ENCODE peak calls at places on chromosome 5, in four cellular contexts. P is right atrium auricular region, L is neuronal stem cell, I is GM12865. X is an unnamed sample.

GRCh38 chr5:147576646-147577535 is 67.0 kb upstream of the DPYSL3 start:
- DNase-seq in L (no peak), I (peak; percentile 39), P (no peak), X (no peak)

GRCh38 chr5:155101697-155102096 is 88.1 kb downstream of the KIF4B start:
- DNase-seq in L (no peak), P (no peak), I (no peak), X (no peak)

GRCh38 chr5:579746-580366 is 32.3 kb upstream of the CEP72 start:
- DNase-seq in P (no peak), L (no peak), I (no peak), X (no peak)

GRCh38 chr5:83548556-83548955 is 77.0 kb downstream of the VCAN start:
- DNase-seq in L (no peak), I (no peak), P (no peak), X (no peak)

GRCh38 chr5:179912951-179913350 is 5.3 kb upstream of the TBC1D9B start:
- DNase-seq in P (no peak), I (no peak), L (no peak), X (no peak)

GRCh38 chr5:132500931-132501628 is 10.5 kb upstream of the IRF1 start:
- DNase-seq in I (peak; percentile 92), P (peak; percentile 66), L (no peak), X (no peak)

GRCh38 chr5:93599427-93600146 is 16.6 kb downstream of the NR2F1 start:
- DNase-seq in I (no peak), P (no peak), L (no peak), X (no peak)

GRCh38 chr5:173233347-173234128 is 1.5 kb downstream of the NKX2-5 start:
- DNase-seq in L (no peak), I (no peak), P (no peak), X (no peak)

GRCh38 chr5:98772415-98773213 is 849 bp upstream of the RGMB start:
- DNase-seq in P (peak; percentile 82), L (peak; percentile 85), I (peak; percentile 87), X (peak; percentile 47)

GRCh38 chr5:149581192-149581861 is at the start of gene ARHGEF37:
- DNase-seq in L (peak; percentile 18), I (peak; percentile 27), P (peak; percentile 92), X (no peak)

GRCh38 chr5:143759368-143760136 is 52.4 kb upstream of the HMHB1 start:
- DNase-seq in I (peak; percentile 22), L (no peak), P (no peak), X (no peak)

GRCh38 chr5:90640484-90641059 is 82.0 kb downstream of the ADGRV1 start:
- DNase-seq in I (peak; percentile 87), L (no peak), P (no peak), X (no peak)

GRCh38 chr5:154143121-154143725 is 47.3 kb upstream of the GALNT10 start:
- DNase-seq in I (no peak), P (no peak), L (no peak), X (no peak)

GRCh38 chr5:90290648-90291047 is 118.9 kb downstream of the CETN3 start:
- DNase-seq in L (no peak), P (no peak), I (no peak), X (no peak)

GRCh38 chr5:6858419-6858818 is 145.2 kb downstream of the TENT4A start:
- DNase-seq in L (no peak), I (no peak), P (no peak), X (no peak)

GRCh38 chr5:968953-969352 is 39.6 kb upstream of the NKD2 start:
- DNase-seq in L (no peak), P (no peak), I (no peak), X (no peak)

GRCh38 chr5:145245354-145245753 is 589.8 kb downstream of the PRELID2 start:
- DNase-seq in P (no peak), I (no peak), L (peak; percentile 40), X (no peak)

GRCh38 chr5:171858303-171858702 is 72.7 kb downstream of the SMIM23 start:
- DNase-seq in I (peak; percentile 23), L (no peak), P (no peak), X (peak; percentile 37)

GRCh38 chr5:133353741-133354140 is 258.6 kb downstream of the FSTL4 start:
- DNase-seq in L (peak; percentile 51), P (peak; percentile 34), I (no peak), X (no peak)

GRCh38 chr5:134242146-134242545 is 16.3 kb upstream of the PPP2CA start:
- DNase-seq in P (no peak), L (no peak), I (peak; percentile 41), X (no peak)

GRCh38 chr5:173710528-173710927 is 94.1 kb upstream of the BOD1 start:
- DNase-seq in I (no peak), L (no peak), P (no peak), X (no peak)

GRCh38 chr5:73448072-73448432 is 525 bp downstream of the FOXD1 start:
- DNase-seq in L (no peak), I (peak; percentile 12), P (no peak), X (no peak)

GRCh38 chr5:142977363-142978051 is 207.3 kb downstream of the ARHGAP26 start:
- DNase-seq in P (no peak), I (peak; percentile 77), L (no peak), X (no peak)

GRCh38 chr5:41193462-41194166 is 19.7 kb downstream of the C6 start:
- DNase-seq in P (peak; percentile 100), I (no peak), L (no peak), X (no peak)

GRCh38 chr5:101942321-101942882 is 353.7 kb downstream of the SLCO4C1 start:
- DNase-seq in L (peak; percentile 51), P (no peak), I (peak; percentile 45), X (peak; percentile 18)

GRCh38 chr5:93899026-93899600 is 157.7 kb upstream of the POU5F2 start:
- DNase-seq in L (no peak), I (peak; percentile 18), P (no peak), X (no peak)

GRCh38 chr5:3594514-3595101 is 1.0 kb upstream of the IRX1 start:
- DNase-seq in L (no peak), P (no peak), I (no peak), X (no peak)

GRCh38 chr5:130032807-130033206 is 128.5 kb downstream of the CHSY3 start:
- DNase-seq in L (no peak), P (peak; percentile 65), I (no peak), X (no peak)

GRCh38 chr5:96384353-96384752 is 48.7 kb downstream of the PCSK1 start:
- DNase-seq in I (no peak), L (no peak), P (peak; percentile 69), X (no peak)

GRCh38 chr5:134851307-134851923 is 5.6 kb downstream of the C5orf24 start:
- DNase-seq in L (no peak), P (no peak), I (peak; percentile 26), X (no peak)

GRCh38 chr5:149583394-149583793 is 2.1 kb downstream of the ARHGEF37 start:
- DNase-seq in I (no peak), L (no peak), P (no peak), X (no peak)

GRCh38 chr5:72185717-72186388 is 78.6 kb downstream of the MAP1B start:
- DNase-seq in I (no peak), P (no peak), L (no peak), X (no peak)

GRCh38 chr5:126896170-126896717 is 119.3 kb downstream of the LMNB1 start:
- DNase-seq in I (no peak), P (no peak), L (no peak), X (no peak)

GRCh38 chr5:139763584-139764249 is 31.9 kb upstream of the PSD2 start:
- DNase-seq in P (no peak), L (no peak), I (no peak), X (no peak)

GRCh38 chr5:153276151-153276550 is 214.3 kb upstream of the GRIA1 start:
- DNase-seq in P (no peak), L (peak; percentile 74), I (peak; percentile 38), X (peak; percentile 31)

GRCh38 chr5:72328172-72328571 is 8.0 kb downstream of the PTCD2 start:
- DNase-seq in P (no peak), I (no peak), L (no peak), X (no peak)

GRCh38 chr5:109645591-109646236 is 44.0 kb upstream of the MAN2A1 start:
- DNase-seq in L (peak; percentile 11), P (no peak), I (no peak), X (no peak)

DNA sequence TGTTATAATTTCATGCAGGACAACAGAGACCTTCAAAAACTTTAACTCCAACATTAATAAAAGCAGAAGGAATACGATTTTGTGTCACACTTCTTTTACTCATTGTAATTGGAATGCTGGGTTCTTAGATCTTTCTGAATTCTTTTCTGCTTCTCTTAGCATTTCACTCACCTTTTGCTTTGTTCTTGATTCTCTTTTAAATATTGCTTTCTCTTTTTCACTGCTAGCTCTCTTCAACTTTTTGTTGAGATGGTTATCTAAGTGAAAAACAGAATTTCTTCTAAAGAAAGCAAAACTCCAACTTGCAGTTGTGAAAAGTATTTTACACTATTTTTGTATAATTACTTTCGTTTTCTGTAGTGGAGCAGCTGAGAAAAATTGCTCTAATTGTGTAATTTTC is 212.6 kb upstream of the KIF2A start:
- DNase-seq in P (no peak), I (no peak), L (no peak), X (no peak)
- H3K4me3 ChIP-seq in P (no peak overlapping the region), I (peak overlapping the region; percentile 29), L (no peak overlapping the region), X (no peak overlapping the region)

DNA sequence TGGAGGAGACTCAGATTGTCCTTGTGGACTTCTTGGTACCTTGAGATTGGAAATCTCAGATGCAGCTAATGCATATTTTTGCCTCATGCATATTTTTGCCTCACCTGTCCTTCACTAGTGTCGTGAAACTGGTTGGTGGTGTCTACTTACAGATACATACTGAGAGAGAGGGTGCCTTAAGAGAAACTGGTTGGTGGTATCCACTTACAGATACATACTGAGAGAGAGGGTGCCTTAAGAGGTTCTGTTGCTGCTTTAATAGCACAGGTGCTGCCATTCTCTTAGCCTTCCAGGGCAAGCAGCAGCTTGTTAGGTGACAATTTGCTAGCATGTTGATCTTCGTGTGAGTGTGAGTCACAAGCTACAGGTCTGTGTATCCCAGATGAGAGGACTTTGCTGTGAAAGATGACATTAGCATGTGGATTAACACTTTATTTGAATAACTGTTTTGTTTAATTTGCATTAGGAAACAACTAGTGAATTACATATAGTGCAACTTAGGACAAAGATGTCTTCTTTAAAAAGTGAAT is 1.4 kb downstream of the PTTG1 start:
- DNase-seq in P (no peak), I (peak; percentile 36), L (no peak), X (no peak)
- H3K4me3 ChIP-seq in P (no peak overlapping the region), I (peak overlapping the region; percentile 74), L (peak overlapping the region; percentile 80), X (no peak overlapping the region)

GRCh38 chr5:54719384-54720306 is 202.1 kb downstream of the SNX18 start:
- DNase-seq in L (peak; percentile 52), P (no peak), I (no peak), X (no peak)

GRCh38 chr5:54718647-54719046 is 201.1 kb downstream of the SNX18 start:
- DNase-seq in I (no peak), L (no peak), P (peak; percentile 85), X (no peak)

GRCh38 chr5:54717870-54718269 is 200.3 kb downstream of the SNX18 start:
- DNase-seq in P (no peak), I (peak; percentile 23), L (no peak), X (no peak)

GRCh38 chr5:54720346-54720745 is 202.8 kb downstream of the SNX18 start:
- DNase-seq in I (no peak), L (no peak), P (no peak), X (no peak)

DNA sequence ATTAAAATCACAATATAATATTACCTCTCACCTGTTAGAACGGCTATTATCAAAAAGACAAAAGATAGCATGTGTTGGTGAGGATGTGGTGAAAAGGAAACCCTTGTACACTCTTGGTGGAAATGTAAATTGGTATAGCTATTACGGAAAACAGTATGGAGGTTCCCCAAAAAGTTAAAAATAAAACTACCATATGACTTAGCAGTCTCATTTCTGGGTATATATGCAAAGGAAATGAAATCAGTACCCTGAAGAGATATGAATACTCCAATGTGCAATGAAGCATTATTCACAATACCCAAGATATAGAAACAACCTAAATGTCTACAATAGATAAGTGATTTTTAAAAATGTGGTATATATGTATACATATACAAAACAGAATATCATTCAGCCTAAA is 199.9 kb downstream of the SNX18 start:
- DNase-seq in I (no peak), L (no peak), P (no peak), X (no peak)
- H3K4me3 ChIP-seq in I (no peak overlapping the region), L (no peak overlapping the region), P (no peak overlapping the region), X (no peak overlapping the region)

GRCh38 chr5:177307544-177308363 is 3.9 kb downstream of the MXD3 start:
- DNase-seq in I (peak; percentile 47), L (no peak), P (no peak), X (no peak)
- H3K4me3 ChIP-seq in I (no peak overlapping the region), L (no peak overlapping the region), P (no peak overlapping the region), X (no peak overlapping the region)

X was measured in iPS DF 6.9.